ENCODE peak calls at places on chromosomes 3 and 15, in four cellular contexts. P is psoas muscle, O is esophagus muscularis mucosa, F is dorsolateral prefrontal cortex. Z is an unnamed sample.
A peak's percentile ranks its signal among the peaks of the same experiment; 100 is the strongest.

GRCh38 chr3:134517796-134518195 is 31.9 kb downstream of the CEP63 start:
- DNase-seq in O (no peak), F (no peak), P (no peak), Z (no peak)

GRCh38 chr15:33132722-33133345 is 61.7 kb downstream of the FMN1 start:
- DNase-seq in O (no peak), F (no peak), P (no peak), Z (no peak)

GRCh38 chr3:5192568-5193319 is 5.2 kb downstream of the EDEM1 start:
- DNase-seq in O (no peak), F (no peak), P (no peak), Z (no peak)

GRCh38 chr3:170301404-170301803 is 56.1 kb upstream of the SKIL start:
- DNase-seq in O (no peak), F (no peak), P (no peak), Z (no peak)

GRCh38 chr3:164418426-164418825 is 659.9 kb downstream of the SI start:
- DNase-seq in P (no peak), O (no peak), F (no peak), Z (no peak)

GRCh38 chr3:153163349-153164008 is 1.5 kb downstream of the RAP2B start:
- DNase-seq in F (no peak), P (no peak), O (no peak), Z (no peak)

GRCh38 chr3:113873293-113873692 is 34.7 kb downstream of the GRAMD1C start:
- DNase-seq in F (no peak), P (no peak), O (no peak), Z (no peak)

GRCh38 chr3:119235151-119235550 is 5.5 kb downstream of the B4GALT4 start:
- DNase-seq in P (no peak), F (no peak), O (no peak), Z (no peak)

GRCh38 chr15:92910451-92910850 is 10.3 kb downstream of the CHD2 start:
- DNase-seq in P (no peak), F (no peak), O (no peak), Z (no peak)

GRCh38 chr15:67180514-67181191 is 73.8 kb downstream of the AAGAB start:
- DNase-seq in P (peak; percentile 46), O (no peak), F (no peak), Z (no peak)

GRCh38 chr3:128859573-128860154 is 19.8 kb upstream of the ACAD9 start:
- DNase-seq in F (no peak), P (no peak), O (no peak), Z (no peak)

GRCh38 chr3:126022741-126023359 is 53.9 kb downstream of the ROPN1B start:
- DNase-seq in O (peak; percentile 80), P (no peak), F (no peak), Z (no peak)

GRCh38 chr3:65971281-65972252 is 67.2 kb downstream of the MAGI1 start:
- DNase-seq in F (no peak), O (no peak), P (no peak), Z (no peak)

GRCh38 chr3:164303894-164304293 is 774.4 kb downstream of the SI start:
- DNase-seq in O (no peak), P (no peak), F (no peak), Z (no peak)

GRCh38 chr15:66714543-66714981 is 12.5 kb downstream of the SMAD6 start:
- DNase-seq in O (no peak), P (no peak), F (no peak), Z (no peak)

GRCh38 chr15:85407421-85408269 is 27.2 kb downstream of the AKAP13 start:
- DNase-seq in F (no peak), P (no peak), O (no peak), Z (no peak)

GRCh38 chr15:75584121-75584520 is 5.0 kb upstream of the PTPN9 start:
- DNase-seq in P (no peak), O (no peak), F (no peak), Z (no peak)

GRCh38 chr15:46685681-46686080 is 1031.6 kb upstream of the SEMA6D start:
- DNase-seq in F (no peak), O (no peak), P (no peak), Z (no peak)

GRCh38 chr3:25412269-25412668 is 15.8 kb upstream of the RARB start:
- DNase-seq in F (no peak), O (no peak), P (no peak), Z (no peak)

GRCh38 chr15:46304320-46304719 is 669.5 kb downstream of the SQOR start:
- DNase-seq in P (no peak), F (no peak), O (no peak), Z (no peak)

GRCh38 chr3:56197991-56198390 is 270.3 kb downstream of the ERC2 start:
- DNase-seq in O (peak; percentile 68), F (no peak), P (no peak), Z (no peak)

GRCh38 chr15:40952301-40952900 is 870 bp upstream of the CHAC1 start:
- DNase-seq in F (no peak), O (no peak), P (no peak), Z (peak; percentile 34)

GRCh38 chr3:94285874-94286273 is 223.0 kb downstream of the NSUN3 start:
- DNase-seq in F (no peak), P (no peak), O (no peak), Z (no peak)

GRCh38 chr3:64872385-64872784 is 184.6 kb upstream of the ADAMTS9 start:
- DNase-seq in F (no peak), O (no peak), P (no peak), Z (no peak)

GRCh38 chr3:148800414-148800813 is 27.2 kb upstream of the CPB1 start:
- DNase-seq in O (no peak), P (no peak), F (no peak), Z (no peak)

GRCh38 chr3:152669560-152669959 is 165.4 kb upstream of the P2RY1 start:
- DNase-seq in F (no peak), O (no peak), P (no peak), Z (no peak)

GRCh38 chr15:33358303-33358702 is 47.5 kb downstream of the RYR3 start:
- DNase-seq in O (no peak), P (no peak), F (no peak), Z (no peak)

GRCh38 chr15:71294636-71295241 is 179.5 kb downstream of the THSD4 start:
- DNase-seq in O (no peak), F (no peak), P (no peak), Z (no peak)

GRCh38 chr3:55873523-55874254 is 386.6 kb upstream of the WNT5A start:
- DNase-seq in P (no peak), O (peak; percentile 64), F (no peak), Z (no peak)

GRCh38 chr3:100106094-100106493 is 8.2 kb downstream of the FILIP1L start:
- DNase-seq in F (no peak), O (no peak), P (no peak), Z (no peak)

GRCh38 chr3:48435774-48436476 is 4.0 kb downstream of the CCDC51 start:
- DNase-seq in P (peak; percentile 89), F (peak; percentile 87), O (no peak), Z (peak; percentile 87)

GRCh38 chr3:185420762-185421161 is 57.8 kb downstream of the MAP3K13 start:
- DNase-seq in F (no peak), P (no peak), O (peak; percentile 87), Z (peak; percentile 50)

GRCh38 chr15:82647045-82647834 is at the start of gene CPEB1:
- DNase-seq in P (peak; percentile 78), O (no peak), F (peak; percentile 72), Z (peak; percentile 51)

GRCh38 chr3:170355738-170356595 is 1.5 kb upstream of the SKIL start:
- DNase-seq in P (no peak), O (no peak), F (no peak), Z (peak; percentile 63)

GRCh38 chr3:183534249-183534648 is 21.3 kb downstream of the KLHL6 start:
- DNase-seq in O (no peak), F (no peak), P (no peak), Z (no peak)

GRCh38 chr3:190258634-190259033 is 63.6 kb downstream of the CLDN1 start:
- DNase-seq in O (no peak), P (no peak), F (no peak), Z (no peak)

GRCh38 chr15:25731411-25731810 is 131.7 kb downstream of the ATP10A start:
- DNase-seq in P (no peak), F (no peak), O (peak; percentile 55), Z (no peak)

GRCh38 chr3:150216041-150216811 is 191.9 kb upstream of the TSC22D2 start:
- DNase-seq in F (no peak), P (peak; percentile 71), O (peak; percentile 86), Z (no peak)

GRCh38 chr3:106814231-106814630 is 563.0 kb upstream of the CCDC54 start:
- DNase-seq in F (no peak), P (peak; percentile 63), O (no peak), Z (peak; percentile 28)

GRCh38 chr3:153396581-153396980 is 234.6 kb downstream of the RAP2B start:
- DNase-seq in P (no peak), F (no peak), O (no peak), Z (no peak)

GRCh38 chr15:69958494-69959134 is 139.1 kb downstream of the TLE3 start:
- DNase-seq in O (peak; percentile 37), P (no peak), F (no peak), Z (no peak)
- H3K27me3 ChIP-seq in O (no peaks in the 10 kb centered on the region), P (no peaks in the 10 kb centered on the region), F (no peaks in the 10 kb centered on the region), Z (no peaks in the 10 kb centered on the region)

GRCh38 chr3:89108154-89108553 is 733 bp downstream of the EPHA3 start:
- DNase-seq in F (no peak), P (no peak), O (no peak), Z (no peak)
- H3K4me3 ChIP-seq in F (peak overlapping the region; percentile 78), P (peak overlapping the region; percentile 59), O (peak overlapping the region; percentile 60), Z (peak overlapping the region; percentile 46)

GRCh38 chr15:29040367-29040745 is 154.6 kb downstream of the APBA2 start:
- DNase-seq in O (no peak), P (no peak), F (no peak), Z (no peak)
- H3K27ac ChIP-seq in O (no peak overlapping the region), P (no peak overlapping the region), F (peak overlapping the region; percentile 98), Z (no peak overlapping the region)

GRCh38 chr15:74294010-74294409 is 57.9 kb downstream of the CCDC33 start:
- DNase-seq in O (no peak), P (no peak), F (no peak), Z (no peak)
- H3K27me3 ChIP-seq in O (no peaks in the 10 kb centered on the region), P (no peaks in the 10 kb centered on the region), F (no peaks in the 10 kb centered on the region), Z (peaks cover 12% of the 10 kb centered on the region)

Z was measured in lower lobe of right lung.